ENCODE peak calls at places on chromosomes 3 and 15, in seven cellular contexts. L is iris pigment epithelial cell, M is breast epithelium, T is mucosa of gallbladder, R is DND-41, Z is amygdala, P is astrocyte of the spinal cord. O is an unnamed sample.

GRCh38 chr3:42600958-42601675 is 631 bp downstream of the NKTR start:
- DNase-seq in Z (no peak), R (peak), T (peak), L (peak), M (peak), P (peak), O (no peak)

GRCh38 chr3:152480282-152480953 is 211.7 kb downstream of the MBNL1 start:
- DNase-seq in R (no peak), L (no peak), T (no peak), P (no peak), Z (no peak), M (no peak), O (no peak)

GRCh38 chr3:23840521-23840920 is 34.8 kb downstream of the UBE2E1 start:
- DNase-seq in P (no peak), M (no peak), T (no peak), L (no peak), R (no peak), Z (no peak), O (no peak)

GRCh38 chr3:150495563-150496168 is 50.6 kb downstream of the SERP1 start:
- DNase-seq in T (peak), P (peak), R (no peak), M (no peak), Z (no peak), L (peak), O (no peak)

GRCh38 chr3:129738189-129738588 is 131.7 kb upstream of the PLXND1 start:
- DNase-seq in L (no peak), M (no peak), Z (no peak), T (no peak), R (no peak), P (no peak), O (no peak)

GRCh38 chr3:21672303-21672702 is 78.7 kb downstream of the ZNF385D start:
- DNase-seq in T (no peak), R (no peak), L (peak), M (no peak), P (peak), Z (no peak), O (no peak)

GRCh38 chr3:102419786-102420185 is 15.0 kb upstream of the ZPLD1 start:
- DNase-seq in T (no peak), P (no peak), L (no peak), M (no peak), R (no peak), Z (no peak), O (no peak)

GRCh38 chr15:33988384-33988783 is 20.1 kb downstream of the CHRM5 start:
- DNase-seq in Z (no peak), P (no peak), R (no peak), M (no peak), L (peak), T (no peak), O (no peak)

GRCh38 chr15:42727740-42728355 is 9.1 kb downstream of the CDAN1 start:
- DNase-seq in M (no peak), R (no peak), Z (no peak), T (no peak), L (no peak), P (no peak), O (no peak)

GRCh38 chr3:187207624-187208023 is 10.3 kb downstream of the RTP1 start:
- DNase-seq in Z (no peak), T (no peak), M (no peak), P (no peak), L (no peak), R (no peak), O (no peak)

GRCh38 chr3:50333744-50334328 is 5.8 kb upstream of the TUSC2 start:
- DNase-seq in R (no peak), M (no peak), L (peak), Z (no peak), P (peak), T (no peak), O (no peak)

GRCh38 chr15:48643776-48644497 is 1.6 kb downstream of the FBN1 start:
- DNase-seq in P (no peak), L (no peak), M (no peak), R (no peak), T (no peak), Z (no peak), O (no peak)

GRCh38 chr15:80996247-80996646 is 4.5 kb upstream of the TLNRD1 start:
- DNase-seq in Z (no peak), M (no peak), T (no peak), R (no peak), P (no peak), L (peak), O (no peak)

GRCh38 chr3:13391308-13391707 is 28.8 kb downstream of the NUP210 start:
- DNase-seq in T (no peak), L (no peak), M (no peak), P (no peak), Z (no peak), R (peak), O (no peak)

GRCh38 chr3:159637895-159638542 is 350.6 kb upstream of the IL12A start:
- DNase-seq in R (no peak), P (peak), T (no peak), M (no peak), Z (no peak), L (peak), O (no peak)

GRCh38 chr15:98651581-98652220 is 3.4 kb downstream of the IGF1R start:
- DNase-seq in L (peak), M (no peak), R (no peak), T (no peak), Z (no peak), P (peak), O (no peak)

GRCh38 chr3:56339671-56340070 is 128.6 kb downstream of the ERC2 start:
- DNase-seq in R (no peak), P (no peak), L (no peak), T (no peak), M (no peak), Z (no peak), O (no peak)

GRCh38 chr3:130392266-130392665 is 46.8 kb downstream of the COL6A5 start:
- DNase-seq in R (no peak), M (no peak), T (no peak), Z (no peak), L (no peak), P (no peak), O (no peak)

O was measured in occipital lobe.